ENCODE peak calls at places on chromosomes 2 and 18, in nine cellular contexts. N is RWPE2, T is cardiac fibroblast, V is Caco-2, J is AG09309, F is astrocyte of the spinal cord, H is HCT116, D is AG04449, Y is heart left ventricle. U is an unnamed sample.
A peak's percentile ranks its signal among the peaks of the same experiment; 100 is the strongest.

GRCh38 chr2:105541189-105542050 is 142.6 kb upstream of the FHL2 start:
- DNase-seq in N (no peak), T (no peak), V (peak; percentile 39), J (no peak), F (no peak), H (no peak), D (no peak), Y (no peak), U (no peak)

GRCh38 chr2:121004950-121005349 is 269.3 kb downstream of the GLI2 start:
- DNase-seq in N (no peak), T (no peak), V (no peak), J (no peak), F (no peak), H (no peak), D (no peak), Y (no peak), U (no peak)

GRCh38 chr2:134778372-134778771 is 59.6 kb upstream of the TMEM163 start:
- DNase-seq in N (no peak), T (no peak), V (peak; percentile 10), J (no peak), F (no peak), H (no peak), D (no peak), Y (no peak), U (no peak)

GRCh38 chr2:30225131-30225762 is 6.1 kb upstream of the LBH start:
- DNase-seq in N (no peak), T (peak; percentile 87), V (no peak), J (no peak), F (peak; percentile 65), H (no peak), D (peak; percentile 65), Y (peak; percentile 67), U (no peak)

GRCh38 chr2:31318360-31319336 is 84.7 kb downstream of the EHD3 start:
- DNase-seq in N (no peak), T (peak; percentile 44), V (no peak), J (peak; percentile 73), F (peak; percentile 91), H (no peak), D (no peak), Y (peak; percentile 45), U (no peak)

GRCh38 chr2:180203972-180204371 is 196.9 kb upstream of the CWC22 start:
- DNase-seq in N (no peak), T (peak; percentile 83), V (no peak), J (peak; percentile 63), F (peak; percentile 17), H (no peak), D (no peak), Y (peak; percentile 27), U (no peak)

GRCh38 chr2:120376101-120376500 is 30.2 kb downstream of the INHBB start:
- DNase-seq in N (no peak), T (no peak), V (no peak), J (no peak), F (no peak), H (no peak), D (no peak), Y (peak; percentile 17), U (no peak)

GRCh38 chr2:28627722-28628480 is 123.7 kb upstream of the PPP1CB start:
- DNase-seq in N (no peak), T (peak; percentile 79), V (no peak), J (no peak), F (peak; percentile 72), H (no peak), D (no peak), Y (peak; percentile 70), U (no peak)

GRCh38 chr2:159090514-159091201 is 122.2 kb downstream of the TANC1 start:
- DNase-seq in N (peak; percentile 66), T (peak; percentile 54), V (no peak), J (no peak), F (peak; percentile 70), H (no peak), D (no peak), Y (no peak), U (no peak)

GRCh38 chr2:109646961-109647360 is 32.8 kb downstream of the SOWAHC start:
- DNase-seq in N (no peak), T (no peak), V (no peak), J (no peak), F (no peak), H (no peak), D (no peak), Y (no peak), U (no peak)

GRCh38 chr2:231181848-231182247 is 16.6 kb upstream of the ARMC9 start:
- DNase-seq in N (no peak), T (peak; percentile 63), V (no peak), J (no peak), F (peak; percentile 33), H (no peak), D (no peak), Y (peak; percentile 87), U (no peak)

GRCh38 chr18:57533399-57533884 is 53.1 kb downstream of the FECH start:
- DNase-seq in N (no peak), T (peak; percentile 28), V (no peak), J (no peak), F (no peak), H (no peak), D (no peak), Y (no peak), U (no peak)

GRCh38 chr2:149716687-149717086 is 129.1 kb upstream of the MMADHC start:
- DNase-seq in N (no peak), T (no peak), V (no peak), J (no peak), F (no peak), H (no peak), D (no peak), Y (no peak), U (no peak)

GRCh38 chr2:65530547-65531320 is 98.3 kb upstream of the SPRED2 start:
- DNase-seq in N (no peak), T (peak; percentile 26), V (no peak), J (peak; percentile 48), F (peak; percentile 48), H (no peak), D (no peak), Y (no peak), U (no peak)

GRCh38 chr2:35585972-35586371 is 769.6 kb upstream of the CRIM1 start:
- DNase-seq in N (no peak), T (no peak), V (no peak), J (no peak), F (no peak), H (no peak), D (no peak), Y (no peak), U (no peak)

GRCh38 chr18:28466213-28466612 is 289.3 kb upstream of the CDH2 start:
- DNase-seq in N (no peak), T (peak; percentile 15), V (no peak), J (no peak), F (no peak), H (no peak), D (no peak), Y (no peak), U (no peak)

GRCh38 chr2:171703574-171704347 is 16.5 kb downstream of the DYNC1I2 start:
- DNase-seq in N (no peak), T (peak; percentile 61), V (peak; percentile 26), J (no peak), F (peak; percentile 32), H (peak; percentile 29), D (no peak), Y (no peak), U (no peak)

GRCh38 chr2:117553448-117553847 is 261.0 kb upstream of the DDX18 start:
- DNase-seq in N (no peak), T (no peak), V (no peak), J (no peak), F (no peak), H (no peak), D (no peak), Y (no peak), U (no peak)
- H3K4me3 ChIP-seq in N (no peak overlapping the region), T (no peak overlapping the region), V (no peak overlapping the region), J (no peak overlapping the region), F (no peak overlapping the region), H (no peak overlapping the region), D (no peak overlapping the region), Y (no peak overlapping the region), U (no peak overlapping the region)

GRCh38 chr2:208867374-208867773 is 460.8 kb downstream of the PTH2R start:
- DNase-seq in N (no peak), T (no peak), V (no peak), J (no peak), F (no peak), H (no peak), D (no peak), Y (no peak), U (peak; percentile 70)
- TF ChIP-seq CTCF in N (no peak), T (no peak), V (no peak), J (no peak), F (no peak), H (no peak), D (no peak), Y (no peak), U (no peak)

GRCh38 chr2:240340361-240340761 is 95.1 kb upstream of the GPC1 start:
- DNase-seq in N (no peak), T (no peak), V (no peak), J (no peak), F (no peak), H (no peak), D (no peak), Y (no peak), U (no peak)

GRCh38 chr2:240343548-240343947 is 91.9 kb upstream of the GPC1 start:
- DNase-seq in N (no peak), T (no peak), V (no peak), J (no peak), F (no peak), H (no peak), D (no peak), Y (no peak), U (no peak)

GRCh38 chr2:240338274-240338673 is 97.2 kb upstream of the GPC1 start:
- DNase-seq in N (no peak), T (no peak), V (no peak), J (no peak), F (no peak), H (no peak), D (no peak), Y (no peak), U (no peak)

GRCh38 chr2:240339411-240340360 is 95.8 kb upstream of the GPC1 start:
- DNase-seq in N (no peak), T (no peak), V (no peak), J (no peak), F (no peak), H (no peak), D (no peak), Y (no peak), U (no peak)

GRCh38 chr2:240341064-240341463 is 94.4 kb upstream of the GPC1 start:
- DNase-seq in N (no peak), T (no peak), V (no peak), J (no peak), F (no peak), H (no peak), D (no peak), Y (no peak), U (no peak)
- H3K4me3 ChIP-seq in N (no peak overlapping the region), T (no peak overlapping the region), V (no peak overlapping the region), J (no peak overlapping the region), F (no peak overlapping the region), H (no peak overlapping the region), D (no peak overlapping the region), Y (no peak overlapping the region), U (no peak overlapping the region)

GRCh38 chr2:70061317-70061716 is 26.0 kb upstream of the PCBP1 start:
- DNase-seq in N (no peak), T (no peak), V (no peak), J (no peak), F (no peak), H (no peak), D (no peak), Y (no peak), U (no peak)

GRCh38 chr2:70068119-70068518 is 19.2 kb upstream of the PCBP1 start:
- DNase-seq in N (no peak), T (no peak), V (no peak), J (no peak), F (no peak), H (no peak), D (no peak), Y (no peak), U (no peak)

GRCh38 chr2:70062270-70062669 is 25.0 kb upstream of the PCBP1 start:
- DNase-seq in N (no peak), T (no peak), V (no peak), J (no peak), F (no peak), H (no peak), D (no peak), Y (no peak), U (no peak)
- TF ChIP-seq CTCF in N (no peak), T (no peak), V (no peak), J (no peak), F (no peak), H (no peak), D (no peak), Y (no peak), U (no peak)